ENCODE peak calls at places on chromosome 22, in seven cellular contexts. One of them, this sample, is unnamed.

GRCh38 chr22:19597399-19597735 is 73.2 kb upstream of the CLDN5 start:
- DNase-seq in HepG2: peak; percentile 32
- DNase-seq in GM12878: no peak
- DNase-seq in SK-N-SH: no peak
- DNase-seq in H1: no peak
- DNase-seq in HCT116: no peak
- DNase-seq in K562: no peak
- DNase-seq in this sample: no peak

GRCh38 chr22:25919452-25919851 is 177.5 kb downstream of the MYO18B start:
- DNase-seq in SK-N-SH: no peak
- DNase-seq in K562: no peak
- DNase-seq in H1: no peak
- DNase-seq in HCT116: no peak
- DNase-seq in HepG2: no peak
- DNase-seq in GM12878: no peak
- DNase-seq in this sample: no peak

GRCh38 chr22:50444663-50445062 is 30.2 kb downstream of the SBF1 start:
- DNase-seq in K562: no peak
- DNase-seq in GM12878: no peak
- DNase-seq in HCT116: peak; percentile 6
- DNase-seq in SK-N-SH: no peak
- DNase-seq in H1: no peak
- DNase-seq in HepG2: no peak
- DNase-seq in this sample: peak; percentile 86

GRCh38 chr22:41526802-41527799 is 17.2 kb downstream of the POLR3H start:
- DNase-seq in K562: peak; percentile 76
- DNase-seq in H1: no peak
- DNase-seq in SK-N-SH: peak; percentile 64
- DNase-seq in HCT116: no peak
- DNase-seq in GM12878: no peak
- DNase-seq in HepG2: no peak
- DNase-seq in this sample: peak; percentile 51

GRCh38 chr22:22397292-22397870 is 111.2 kb downstream of the ZNF280B start:
- DNase-seq in SK-N-SH: no peak
- DNase-seq in HCT116: peak; percentile 24
- DNase-seq in K562: peak; percentile 48
- DNase-seq in GM12878: no peak
- DNase-seq in H1: no peak
- DNase-seq in HepG2: peak; percentile 73
- DNase-seq in this sample: peak; percentile 74

GRCh38 chr22:30308518-30309230 is 18.1 kb downstream of the TBC1D10A start:
- DNase-seq in HCT116: no peak
- DNase-seq in H1: no peak
- DNase-seq in GM12878: peak; percentile 65
- DNase-seq in SK-N-SH: no peak
- DNase-seq in HepG2: no peak
- DNase-seq in K562: no peak
- DNase-seq in this sample: no peak

GRCh38 chr22:40213478-40213877 is 35.8 kb downstream of the TNRC6B start:
- DNase-seq in SK-N-SH: peak; percentile 10
- DNase-seq in K562: no peak
- DNase-seq in HepG2: no peak
- DNase-seq in H1: no peak
- DNase-seq in GM12878: no peak
- DNase-seq in HCT116: no peak
- DNase-seq in this sample: no peak

GRCh38 chr22:35170716-35171697 is 86.3 kb upstream of the HMGXB4 start:
- DNase-seq in GM12878: no peak
- DNase-seq in H1: no peak
- DNase-seq in HCT116: no peak
- DNase-seq in SK-N-SH: no peak
- DNase-seq in K562: peak; percentile 29
- DNase-seq in HepG2: no peak
- DNase-seq in this sample: no peak

GRCh38 chr22:50276143-50276542 is 6.0 kb upstream of the MAPK11 start:
- DNase-seq in HepG2: peak; percentile 16
- DNase-seq in GM12878: peak; percentile 66
- DNase-seq in K562: peak; percentile 41
- DNase-seq in HCT116: no peak
- DNase-seq in H1: no peak
- DNase-seq in SK-N-SH: peak; percentile 79
- DNase-seq in this sample: no peak

GRCh38 chr22:48943567-48944432 is 883.9 kb downstream of the BRD1 start:
- DNase-seq in HCT116: no peak
- DNase-seq in SK-N-SH: peak; percentile 82
- DNase-seq in K562: peak; percentile 54
- DNase-seq in GM12878: no peak
- DNase-seq in H1: peak; percentile 33
- DNase-seq in HepG2: peak; percentile 97
- DNase-seq in this sample: no peak

GRCh38 chr22:48894064-48894671 is 933.5 kb downstream of the BRD1 start:
- DNase-seq in SK-N-SH: no peak
- DNase-seq in K562: peak; percentile 42
- DNase-seq in HepG2: no peak
- DNase-seq in HCT116: no peak
- DNase-seq in H1: no peak
- DNase-seq in GM12878: no peak
- DNase-seq in this sample: no peak

GRCh38 chr22:44805663-44806062 is 53.3 kb downstream of the ARHGAP8 start:
- DNase-seq in HepG2: no peak
- DNase-seq in HCT116: no peak
- DNase-seq in SK-N-SH: no peak
- DNase-seq in K562: no peak
- DNase-seq in H1: no peak
- DNase-seq in GM12878: no peak
- DNase-seq in this sample: no peak

GRCh38 chr22:44809456-44809855 is 57.1 kb downstream of the ARHGAP8 start:
- DNase-seq in H1: no peak
- DNase-seq in K562: no peak
- DNase-seq in SK-N-SH: no peak
- DNase-seq in GM12878: no peak
- DNase-seq in HepG2: no peak
- DNase-seq in HCT116: no peak
- DNase-seq in this sample: no peak

GRCh38 chr22:44807232-44807631 is 54.9 kb downstream of the ARHGAP8 start:
- DNase-seq in HepG2: no peak
- DNase-seq in H1: no peak
- DNase-seq in HCT116: no peak
- DNase-seq in K562: no peak
- DNase-seq in GM12878: no peak
- DNase-seq in SK-N-SH: no peak
- DNase-seq in this sample: no peak

GRCh38 chr22:44811141-44811540 is 58.8 kb downstream of the ARHGAP8 start:
- DNase-seq in HCT116: no peak
- DNase-seq in H1: no peak
- DNase-seq in GM12878: no peak
- DNase-seq in HepG2: no peak
- DNase-seq in K562: no peak
- DNase-seq in SK-N-SH: no peak
- DNase-seq in this sample: no peak

DNA sequence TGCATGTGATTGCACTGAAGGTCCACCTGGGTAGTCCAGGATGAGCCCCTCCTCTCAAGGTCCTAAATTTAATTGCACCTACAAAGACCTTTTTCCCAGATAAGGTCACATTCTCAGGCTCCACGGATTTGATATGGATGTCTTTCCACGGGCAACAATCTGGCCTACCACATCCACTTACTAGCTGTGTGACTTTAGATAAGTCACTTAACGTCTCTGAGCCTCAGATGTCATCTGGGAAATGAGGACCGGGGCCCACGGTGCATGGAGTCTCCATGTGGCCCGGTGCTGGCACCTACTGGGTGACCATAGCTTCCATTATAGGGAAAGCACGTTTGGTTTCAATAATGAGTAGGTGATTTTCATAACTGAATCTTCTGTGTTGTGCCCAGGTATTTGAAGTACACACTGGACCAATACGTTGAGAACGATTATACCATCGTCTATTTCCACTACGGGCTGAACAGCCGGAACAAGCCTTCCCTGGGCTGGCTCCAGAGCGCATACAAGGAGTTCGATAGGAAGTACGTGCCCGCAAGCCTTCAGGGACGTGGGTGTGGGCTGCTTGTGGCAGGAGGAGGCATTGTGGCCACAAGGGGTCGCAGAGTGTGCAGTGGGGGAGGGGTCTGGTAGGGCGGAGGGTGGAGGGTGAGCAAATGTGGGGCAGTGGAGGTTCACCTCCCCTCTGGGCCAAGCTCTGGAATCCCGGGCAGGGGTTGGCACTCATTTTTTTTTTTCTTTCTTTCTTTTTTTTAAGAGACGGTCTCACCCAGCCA is 55.7 kb downstream of the ARHGAP8 start:
- DNase-seq in HCT116: no peak
- DNase-seq in SK-N-SH: peak; percentile 77
- DNase-seq in H1: no peak
- DNase-seq in HepG2: peak; percentile 15
- DNase-seq in GM12878: no peak
- DNase-seq in K562: peak; percentile 69
- DNase-seq in this sample: no peak
- TF ChIP-seq JUND in HCT116: no peak
- TF ChIP-seq JUND in SK-N-SH: no peak
- TF ChIP-seq JUND in H1: no peak
- TF ChIP-seq JUND in HepG2: no peak
- TF ChIP-seq JUND in GM12878: no peak
- TF ChIP-seq JUND in K562: no peak
- TF ChIP-seq JUND in this sample: no peak

GRCh38 chr22:24177045-24177444 is 4.2 kb upstream of the SUSD2 start:
- DNase-seq in HepG2: no peak
- DNase-seq in K562: no peak
- DNase-seq in GM12878: no peak
- DNase-seq in SK-N-SH: no peak
- DNase-seq in HCT116: no peak
- DNase-seq in H1: no peak
- DNase-seq in this sample: no peak

GRCh38 chr22:24176040-24176439 is 5.2 kb upstream of the SUSD2 start:
- DNase-seq in H1: no peak
- DNase-seq in HepG2: no peak
- DNase-seq in GM12878: no peak
- DNase-seq in HCT116: no peak
- DNase-seq in K562: no peak
- DNase-seq in SK-N-SH: no peak
- DNase-seq in this sample: no peak

GRCh38 chr22:24177456-24177855 is 3.8 kb upstream of the SUSD2 start:
- DNase-seq in H1: no peak
- DNase-seq in GM12878: no peak
- DNase-seq in K562: no peak
- DNase-seq in SK-N-SH: no peak
- DNase-seq in HCT116: no peak
- DNase-seq in HepG2: no peak
- DNase-seq in this sample: no peak

GRCh38 chr22:24176630-24177029 is 4.7 kb upstream of the SUSD2 start:
- DNase-seq in K562: no peak
- DNase-seq in SK-N-SH: no peak
- DNase-seq in HepG2: no peak
- DNase-seq in GM12878: no peak
- DNase-seq in H1: no peak
- DNase-seq in HCT116: no peak
- DNase-seq in this sample: no peak

GRCh38 chr22:24175160-24175808 is 6.0 kb upstream of the SUSD2 start:
- DNase-seq in HepG2: peak; percentile 59
- DNase-seq in HCT116: peak; percentile 31
- DNase-seq in SK-N-SH: peak; percentile 91
- DNase-seq in K562: peak; percentile 70
- DNase-seq in GM12878: no peak
- DNase-seq in H1: peak; percentile 46
- DNase-seq in this sample: peak; percentile 72
- TF ChIP-seq JUND in HepG2: no peak
- TF ChIP-seq JUND in HCT116: no peak
- TF ChIP-seq JUND in SK-N-SH: no peak
- TF ChIP-seq JUND in K562: no peak
- TF ChIP-seq JUND in GM12878: no peak
- TF ChIP-seq JUND in H1: peak; percentile 12
- TF ChIP-seq JUND in this sample: no peak

GRCh38 chr22:38758276-38758945 is 2.6 kb upstream of the SUN2 start:
- DNase-seq in HCT116: no peak
- DNase-seq in H1: no peak
- DNase-seq in K562: no peak
- DNase-seq in SK-N-SH: no peak
- DNase-seq in GM12878: no peak
- DNase-seq in HepG2: no peak
- DNase-seq in this sample: no peak

GRCh38 chr22:38757464-38757757 is 1.6 kb upstream of the SUN2 start:
- DNase-seq in HCT116: no peak
- DNase-seq in GM12878: no peak
- DNase-seq in K562: no peak
- DNase-seq in HepG2: no peak
- DNase-seq in H1: no peak
- DNase-seq in SK-N-SH: no peak
- DNase-seq in this sample: no peak

GRCh38 chr22:38755155-38755910 is 465 bp downstream of the SUN2 start:
- DNase-seq in K562: peak; percentile 89
- DNase-seq in H1: no peak
- DNase-seq in HCT116: no peak
- DNase-seq in GM12878: no peak
- DNase-seq in SK-N-SH: peak; percentile 80
- DNase-seq in HepG2: peak; percentile 80
- DNase-seq in this sample: peak; percentile 79

GRCh38 chr22:38755911-38756532 is at the start of gene SUN2:
- DNase-seq in K562: peak; percentile 98
- DNase-seq in HepG2: peak; percentile 69
- DNase-seq in GM12878: peak; percentile 53
- DNase-seq in H1: no peak
- DNase-seq in HCT116: no peak
- DNase-seq in SK-N-SH: peak; percentile 95
- DNase-seq in this sample: peak; percentile 89

GRCh38 chr22:38756631-38757463 is 1.0 kb upstream of the SUN2 start:
- DNase-seq in H1: no peak
- DNase-seq in HepG2: no peak
- DNase-seq in GM12878: no peak
- DNase-seq in HCT116: no peak
- DNase-seq in K562: no peak
- DNase-seq in SK-N-SH: no peak
- DNase-seq in this sample: no peak
- TF ChIP-seq JUND in H1: no peak
- TF ChIP-seq JUND in HepG2: no peak
- TF ChIP-seq JUND in GM12878: no peak
- TF ChIP-seq JUND in HCT116: no peak
- TF ChIP-seq JUND in K562: no peak
- TF ChIP-seq JUND in SK-N-SH: no peak
- TF ChIP-seq JUND in this sample: no peak

GRCh38 chr22:23862103-23862502 is 4.4 kb downstream of the SLC2A11 start:
- DNase-seq in HCT116: peak; percentile 32
- DNase-seq in HepG2: no peak
- DNase-seq in GM12878: no peak
- DNase-seq in H1: no peak
- DNase-seq in SK-N-SH: peak; percentile 65
- DNase-seq in K562: no peak
- DNase-seq in this sample: peak; percentile 54
- TF ChIP-seq JUND in HCT116: no peak
- TF ChIP-seq JUND in HepG2: no peak
- TF ChIP-seq JUND in GM12878: no peak
- TF ChIP-seq JUND in H1: no peak
- TF ChIP-seq JUND in SK-N-SH: no peak
- TF ChIP-seq JUND in K562: no peak
- TF ChIP-seq JUND in this sample: no peak

This sample was measured in T47D.